ENCODE peak calls at places on chromosomes 4 and X, in seven cellular contexts. X is uterus, J is fibroblast of lung, U is cardiac muscle cell, G is IMR-90, R is GM23338, H is colonic mucosa. L is an unnamed sample. For H3K4me1, the result is how much of the 10 kb centered on the place peaks cover.

GRCh38 chrX:3550871-3551270 is 162.6 kb downstream of the PRKX start:
- DNase-seq in H (no peak), G (no peak), J (no peak), U (no peak), R (no peak), X (no peak), L (no peak)

GRCh38 chrX:151789179-151789800 is 54.7 kb downstream of the CNGA2 start:
- DNase-seq in J (peak), X (peak), U (peak), R (no peak), H (peak), G (peak), L (no peak)

GRCh38 chr4:1753692-1754311 is 32.5 kb downstream of the TACC3 start:
- DNase-seq in X (no peak), H (no peak), R (no peak), J (no peak), U (no peak), G (no peak), L (no peak)

GRCh38 chrX:39336709-39337294 is 535.5 kb downstream of the MID1IP1 start:
- DNase-seq in J (peak), G (no peak), U (no peak), R (no peak), H (no peak), X (peak), L (no peak)

GRCh38 chr4:140071043-140071442 is 82.9 kb downstream of the MAML3 start:
- DNase-seq in R (no peak), H (no peak), J (no peak), G (no peak), U (no peak), X (no peak), L (no peak)

GRCh38 chr4:72432282-72432681 is 136.7 kb downstream of the ADAMTS3 start:
- DNase-seq in X (no peak), R (no peak), G (no peak), J (no peak), U (no peak), H (no peak), L (no peak)

GRCh38 chrX:2342878-2343277 is 157.9 kb downstream of the DHRSX start:
- DNase-seq in R (no peak), G (peak), U (peak), X (no peak), J (peak), H (no peak), L (no peak)

GRCh38 chr4:151865744-151866143 is 104.9 kb upstream of the GATB start:
- DNase-seq in J (no peak), R (no peak), G (no peak), X (no peak), H (no peak), U (no peak), L (no peak)

GRCh38 chrX:120790118-120790517 is 85.5 kb downstream of the CT47B1 start:
- DNase-seq in H (peak), J (peak), R (peak), U (peak), G (peak), X (peak), L (peak)

GRCh38 chrX:34879876-34880275 is 62.7 kb upstream of the FAM47B start:
- DNase-seq in G (no peak), H (no peak), R (no peak), X (no peak), U (no peak), J (no peak), L (no peak)

GRCh38 chrX:154401045-154401799 is 3.0 kb downstream of the RPL10 start:
- DNase-seq in G (peak), U (peak), R (peak), H (no peak), X (no peak), J (peak), L (peak)

GRCh38 chr4:37976513-37976912 is 16.3 kb downstream of the PTTG2 start:
- DNase-seq in J (peak), X (no peak), H (no peak), U (peak), R (no peak), G (no peak), L (no peak)

GRCh38 chr4:185134176-185134869 is 8.7 kb upstream of the SLC25A4 start:
- DNase-seq in G (peak), X (no peak), U (peak), H (no peak), J (peak), R (peak), L (peak)

GRCh38 chr4:13907255-13907751 is 279.8 kb upstream of the BOD1L1 start:
- DNase-seq in X (no peak), R (peak), U (peak), G (peak), H (no peak), J (peak), L (peak)

DNA sequence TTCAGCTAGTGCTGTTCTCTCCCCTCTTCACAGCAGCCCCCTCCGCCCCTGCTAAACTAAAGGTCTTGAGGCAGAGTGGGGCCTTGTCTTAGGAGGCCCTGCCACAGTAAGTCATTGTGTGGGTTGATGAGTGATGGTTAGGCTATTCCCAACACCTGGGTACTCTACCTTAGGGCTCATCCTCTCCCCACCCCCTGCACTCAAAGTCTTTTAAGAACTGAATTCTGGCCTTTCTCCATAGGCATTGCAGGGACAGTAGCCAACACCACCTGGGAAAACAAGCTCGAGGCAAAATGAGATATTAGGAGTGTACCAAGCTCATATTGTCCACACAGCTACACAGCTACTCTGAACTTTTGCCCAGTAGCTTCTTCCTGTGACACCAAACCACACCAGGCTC is 42.5 kb downstream of the RAB40AL start:
- DNase-seq in H (no peak), U (no peak), X (no peak), J (no peak), R (no peak), G (no peak), L (no peak)
- H3K4me1 ChIP-seq in H (under half), U (under half), X (under half), J (under half), R (under half), G (under half), L (under half)

DNA sequence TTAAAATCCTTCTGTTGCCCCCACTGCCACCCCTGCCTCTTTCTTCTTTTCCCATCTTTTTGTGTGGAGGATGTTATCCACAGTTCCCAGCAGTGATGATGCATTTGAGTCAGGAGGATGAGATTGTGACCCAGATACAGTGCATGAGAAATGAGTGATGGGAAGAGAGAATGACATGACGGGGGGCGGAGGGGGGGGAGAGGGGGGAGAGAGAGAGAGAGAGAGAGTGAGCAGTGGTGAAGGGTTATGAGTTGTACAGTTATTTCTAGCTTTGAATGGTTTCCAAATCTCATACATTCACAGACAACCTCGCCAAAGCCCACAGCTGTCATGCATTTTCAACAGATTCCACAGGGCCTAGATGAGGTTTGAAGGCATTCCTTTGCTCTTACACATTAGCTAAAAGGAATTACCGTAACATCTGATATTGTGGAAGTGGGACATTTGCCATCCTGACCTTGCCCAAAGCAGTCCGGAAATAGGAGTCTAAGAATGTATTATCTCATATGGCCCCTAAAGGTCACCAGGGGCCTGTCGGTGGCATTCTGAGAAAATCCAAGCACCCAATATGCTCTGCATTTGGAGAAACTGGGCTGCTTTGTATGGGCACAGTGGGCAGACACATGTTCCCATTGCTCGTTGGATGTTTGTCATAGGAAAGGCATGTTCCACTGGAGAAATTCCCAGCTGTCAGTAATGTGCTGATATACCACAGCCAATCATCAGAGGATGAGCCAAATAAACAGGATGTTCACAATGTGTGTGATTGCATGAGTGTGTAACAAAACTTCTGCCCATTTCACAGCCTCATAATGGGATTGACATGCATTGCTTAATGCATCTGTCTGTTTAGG is 435.8 kb downstream of the SPRY1 start:
- DNase-seq in J (peak), H (no peak), R (no peak), G (peak), X (peak), U (peak), L (no peak)
- H3K4me3 ChIP-seq in J (peak), H (no peak), R (no peak), G (no peak), X (no peak), U (no peak), L (no peak)

GRCh38 chr4:147736458-147736857 is 4.6 kb downstream of the ARHGAP10 start:
- DNase-seq in U (peak), J (peak), G (peak), H (no peak), R (peak), X (no peak), L (no peak)
- H3K4me1 ChIP-seq in U (under half), J (under half), G (under half), H (under half), R (under half), X (under half), L (half or more)

GRCh38 chr4:164956766-164957643 is 20.5 kb downstream of the TRIM61 start:
- DNase-seq in X (peak), U (peak), J (peak), R (peak), H (peak), G (peak), L (no peak)
- H3K4me3 ChIP-seq in X (peak), U (peak), J (peak), R (peak), H (peak), G (peak), L (no peak)

GRCh38 chr4:54819044-54819443 is 161.3 kb downstream of the KIT start:
- DNase-seq in J (no peak), U (no peak), H (no peak), R (no peak), X (no peak), G (no peak), L (no peak)

GRCh38 chr4:54818481-54818880 is 160.7 kb downstream of the KIT start:
- DNase-seq in J (no peak), U (no peak), X (no peak), R (no peak), G (no peak), H (no peak), L (no peak)

DNA sequence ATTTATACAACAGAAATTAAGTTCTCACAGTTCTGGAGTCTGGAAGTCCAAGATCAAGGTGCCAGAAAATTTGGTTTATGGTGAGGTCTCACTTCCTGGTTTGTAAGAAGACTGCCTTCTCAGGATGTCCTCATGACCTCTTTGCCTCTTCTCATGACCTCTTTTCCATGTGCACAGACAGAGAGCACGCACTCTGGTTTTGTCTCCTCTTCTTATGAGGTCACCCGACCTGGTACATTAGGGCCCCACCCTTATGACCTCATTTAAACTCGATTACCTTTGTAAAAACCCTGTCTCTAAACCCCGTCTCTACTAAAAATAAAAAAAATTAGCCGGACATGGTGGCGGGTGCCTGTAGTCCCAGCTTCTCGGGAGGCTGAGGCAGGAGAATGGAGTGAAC is 155.9 kb downstream of the KIT start:
- DNase-seq in U (no peak), J (no peak), G (no peak), H (no peak), X (no peak), R (no peak), L (no peak)
- H3K4me1 ChIP-seq in U (under half), J (under half), G (under half), H (under half), X (under half), R (under half), L (under half)

DNA sequence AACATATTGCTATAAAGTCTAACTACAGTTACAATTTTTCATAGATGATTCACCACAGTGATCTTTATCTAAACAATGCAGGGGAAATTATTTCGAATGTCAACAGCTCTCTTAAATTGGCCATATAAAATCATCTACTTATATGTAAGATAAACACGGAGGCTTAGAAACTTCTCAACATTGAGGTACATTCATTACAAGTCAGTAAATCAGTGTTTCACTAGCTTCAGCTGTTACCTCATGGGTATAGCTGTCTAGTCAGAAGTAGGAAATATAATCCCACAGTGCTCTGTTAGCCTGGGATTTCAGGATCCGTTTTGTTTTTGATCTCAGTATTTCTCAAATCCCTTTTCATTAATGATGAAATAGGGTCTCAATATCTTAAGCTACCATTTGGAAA is 43.2 kb downstream of the PCDH7 start:
- DNase-seq in H (no peak), G (peak), U (no peak), J (peak), R (no peak), X (no peak), L (no peak)
- H3K4me3 ChIP-seq in H (no peak), G (no peak), U (no peak), J (peak), R (no peak), X (no peak), L (no peak)

DNA sequence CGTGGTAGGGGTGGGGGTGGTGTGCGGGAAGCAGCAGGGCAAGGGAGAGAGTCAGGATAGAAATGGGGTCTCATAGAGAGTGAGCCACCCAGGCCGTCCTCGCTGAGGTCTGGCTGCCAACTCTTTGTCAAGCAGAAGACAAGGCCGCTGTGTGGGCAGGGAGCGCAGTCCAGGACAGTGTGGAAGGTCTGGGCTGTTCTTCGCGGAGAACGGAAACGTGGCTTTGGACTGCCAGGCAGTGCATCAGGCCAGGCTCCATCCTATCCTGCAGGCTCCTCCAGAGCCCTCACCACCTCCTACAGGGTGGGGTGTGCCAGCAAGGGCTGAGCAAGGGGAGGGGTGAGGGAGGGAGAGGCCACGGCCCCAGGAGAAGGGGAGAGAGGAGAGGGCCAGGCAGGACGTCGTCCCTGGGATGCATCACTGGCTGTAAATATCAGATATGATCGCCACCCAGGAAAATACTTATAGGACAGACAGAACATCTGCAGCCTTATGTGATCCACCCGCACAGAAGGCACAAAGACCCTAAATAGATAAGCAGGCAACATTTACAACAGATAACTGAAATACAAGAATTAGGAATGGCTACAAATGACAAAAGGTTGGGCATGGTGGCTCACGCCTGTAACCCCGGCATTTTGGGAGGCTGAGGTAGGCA is 85.3 kb downstream of the ABLIM2 start:
- DNase-seq in X (no peak), H (no peak), R (no peak), U (no peak), J (no peak), G (no peak), L (no peak)
- H3K4me1 ChIP-seq in X (under half), H (under half), R (under half), U (under half), J (under half), G (under half), L (under half)

DNA sequence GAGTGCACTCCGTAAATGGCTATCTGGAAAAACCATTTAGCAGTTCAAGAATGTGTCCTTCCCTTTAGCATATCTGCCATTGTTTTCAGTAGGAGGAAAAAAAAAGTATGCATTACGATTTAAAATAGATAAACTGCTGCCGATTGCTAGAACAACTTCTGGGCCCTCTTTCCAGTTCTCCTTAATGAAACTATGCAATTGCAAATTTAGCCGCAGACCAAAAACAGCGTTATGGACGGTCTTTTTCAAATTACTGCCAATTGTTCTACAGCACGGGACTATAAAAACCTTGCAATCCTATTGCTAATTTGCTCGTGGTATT is 1.3 kb upstream of the CAMK2D start:
- DNase-seq in X (peak), G (no peak), R (no peak), J (no peak), U (no peak), H (no peak), L (no peak)
- H3K4me3 ChIP-seq in X (peak), G (peak), R (peak), J (peak), U (peak), H (peak), L (peak)

DNA sequence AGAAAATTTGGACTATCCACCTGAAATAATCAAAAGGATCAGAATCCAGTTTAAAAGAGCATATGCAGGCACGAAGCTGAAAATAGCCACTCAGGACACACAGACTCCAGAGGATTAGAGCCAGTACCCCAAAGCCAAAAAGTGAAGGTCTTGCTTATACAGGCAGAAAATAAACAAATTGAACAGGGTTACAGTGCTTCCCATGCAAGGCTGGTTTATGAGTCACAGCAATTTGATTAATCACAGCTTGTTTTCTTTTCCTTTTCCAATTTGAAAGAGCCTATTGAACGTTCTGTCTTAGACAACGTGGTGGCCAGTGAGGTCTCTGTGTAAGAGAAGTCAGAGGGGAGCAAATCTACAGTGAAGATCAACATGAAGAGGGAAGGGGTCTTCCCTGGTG is 10.2 kb downstream of the HGFAC start:
- DNase-seq in X (no peak), G (peak), R (no peak), J (peak), U (no peak), H (no peak), L (no peak)
- H3K4me1 ChIP-seq in X (under half), G (under half), R (under half), J (under half), U (under half), H (under half), L (under half)

GRCh38 chr4:186348433-186348832 is 82.4 kb downstream of the F11 start:
- DNase-seq in H (no peak), X (no peak), R (no peak), G (no peak), J (no peak), U (no peak), L (no peak)
- H3K4me3 ChIP-seq in H (no peak), X (no peak), R (no peak), G (no peak), J (no peak), U (no peak), L (no peak)